ENCODE peak calls at places on chromosomes 1 and 21, in eight cellular contexts. G is AG09309, M is mammary epithelial cell, F is right atrium auricular region, P is prostate gland, R is NB4, W is esophagus squamous epithelium, E is IMR-90. L is an unnamed sample.

GRCh38 chr1:209430107-209430506 is 153.4 kb upstream of the CAMK1G start:
- DNase-seq in G (no peak), W (no peak), E (no peak), F (no peak), P (no peak), R (no peak), M (no peak), L (no peak)

GRCh38 chr1:201228011-201228983 is 37.7 kb downstream of the IGFN1 start:
- DNase-seq in P (no peak), G (no peak), M (no peak), E (no peak), F (peak), R (no peak), W (no peak), L (no peak)

GRCh38 chr1:234613128-234613875 is 3.3 kb upstream of the IRF2BP2 start:
- DNase-seq in M (peak), P (no peak), W (no peak), E (peak), F (peak), R (peak), G (peak), L (peak)

GRCh38 chr1:22275626-22276395 is 132.9 kb upstream of the WNT4 start:
- DNase-seq in W (no peak), F (no peak), R (peak), G (no peak), E (peak), P (peak), M (peak), L (peak)

GRCh38 chr21:45487891-45488600 is 54.2 kb downstream of the SLC19A1 start:
- DNase-seq in E (no peak), G (no peak), P (no peak), M (no peak), F (no peak), R (no peak), W (no peak), L (no peak)

GRCh38 chr1:34640654-34641401 is 114.0 kb upstream of the GJB5 start:
- DNase-seq in P (no peak), G (no peak), R (no peak), E (no peak), F (no peak), M (no peak), W (no peak), L (no peak)

GRCh38 chr1:226181996-226182714 is 4.4 kb downstream of the ACBD3 start:
- DNase-seq in E (peak), P (no peak), W (no peak), F (peak), G (peak), M (peak), R (peak), L (peak)

GRCh38 chr21:21230672-21231071 is 232.5 kb downstream of the NCAM2 start:
- DNase-seq in G (no peak), F (no peak), M (no peak), W (no peak), R (peak), E (peak), P (no peak), L (peak)

GRCh38 chr1:205374205-205375078 is 17.7 kb upstream of the KLHDC8A start:
- DNase-seq in F (no peak), M (peak), R (no peak), G (no peak), P (no peak), W (no peak), E (peak), L (peak)
- H3K4me3 ChIP-seq in F (no peak), M (no peak), R (no peak), G (no peak), P (no peak), W (no peak), E (no peak), L (no peak)

GRCh38 chr1:31938184-31938975 is at the start of gene PTP4A2:
- DNase-seq in P (peak), F (peak), G (peak), R (peak), E (peak), W (peak), M (peak), L (peak)
- TF ChIP-seq CTCF in P (peak), F (peak), G (no peak), R (peak), E (peak), W (no peak), M (peak), L (no peak)

GRCh38 chr1:165858364-165858823 is 31.0 kb downstream of the UCK2 start:
- DNase-seq in G (no peak), P (no peak), F (no peak), R (peak), E (no peak), W (no peak), M (no peak), L (no peak)

GRCh38 chr1:165854101-165854845 is 26.9 kb downstream of the UCK2 start:
- DNase-seq in E (peak), F (no peak), G (peak), R (peak), M (peak), P (no peak), W (no peak), L (peak)

GRCh38 chr1:165855010-165855838 is 27.8 kb downstream of the UCK2 start:
- DNase-seq in M (no peak), E (no peak), W (no peak), R (no peak), G (no peak), P (no peak), F (no peak), L (no peak)

GRCh38 chr1:165857046-165857801 is 29.8 kb downstream of the UCK2 start:
- DNase-seq in E (peak), G (no peak), P (no peak), R (peak), W (no peak), M (peak), F (no peak), L (peak)

GRCh38 chr1:165856606-165857005 is 29.2 kb downstream of the UCK2 start:
- DNase-seq in M (no peak), E (no peak), P (peak), R (no peak), W (no peak), G (no peak), F (no peak), L (no peak)
- H3K4me3 ChIP-seq in M (no peak), E (no peak), P (no peak), R (no peak), W (no peak), G (no peak), F (no peak), L (no peak)

GRCh38 chr1:222561656-222562055 is 13.8 kb upstream of the HHIPL2 start:
- DNase-seq in W (no peak), E (no peak), M (no peak), P (no peak), F (no peak), G (no peak), R (no peak), L (no peak)
- TF ChIP-seq CTCF in W (no peak), E (no peak), M (no peak), P (no peak), F (no peak), G (no peak), R (no peak), L (no peak)

L was measured in fibroblast of mammary gland.